ENCODE peak calls at places on chromosomes 16 and 17, in five cellular contexts. F is T-helper 2 cell treated with Interferon-gamma antibody and Interleukin-4, amounts not matched to agents 5 μg/mL and 100 μg/mL, for 36 hours; D is C1 segment of cervical spinal cord; S is CD4-positive, CD25-positive, alpha-beta regulatory T cell; G is GM19239. R is an unnamed sample.

GRCh38 chr17:39671651-39672521 is 3.6 kb downstream of the PNMT start:
- DNase-seq in S (no peak), D (no peak), G (no peak), F (no peak), R (no peak)

GRCh38 chr17:57685499-57686132 is 59.5 kb downstream of the CCDC182 start:
- DNase-seq in D (no peak), S (no peak), G (no peak), F (peak; percentile 2), R (no peak)

GRCh38 chr17:75869282-75870141 is 8.9 kb downstream of the TRIM47 start:
- DNase-seq in D (no peak), S (no peak), F (no peak), G (no peak), R (no peak)

GRCh38 chr17:31581022-31581483 is 189.6 kb downstream of the RAB11FIP4 start:
- DNase-seq in D (no peak), S (no peak), G (no peak), F (no peak), R (no peak)

GRCh38 chr16:7456221-7456620 is 123.6 kb downstream of the RBFOX1 start:
- DNase-seq in G (no peak), F (no peak), S (no peak), D (no peak), R (no peak)

GRCh38 chr17:57636985-57637667 is 108.0 kb downstream of the CCDC182 start:
- DNase-seq in S (no peak), F (no peak), G (no peak), D (no peak), R (no peak)

GRCh38 chr17:2462481-2462880 is 49.2 kb downstream of the METTL16 start:
- DNase-seq in G (no peak), F (no peak), S (no peak), D (no peak), R (no peak)

GRCh38 chr17:50168319-50168718 is 2.5 kb downstream of the SGCA start:
- DNase-seq in D (no peak), S (no peak), G (no peak), F (no peak), R (no peak)

GRCh38 chr17:6162216-6162615 is 92.0 kb downstream of the WSCD1 start:
- DNase-seq in S (no peak), F (no peak), D (no peak), G (no peak), R (no peak)

GRCh38 chr17:81052199-81052997 is 17.4 kb downstream of the BAIAP2 start:
- DNase-seq in F (no peak), S (no peak), G (no peak), D (no peak), R (no peak)

GRCh38 chr16:17461951-17462729 is 8.6 kb downstream of the XYLT1 start:
- DNase-seq in G (no peak), D (no peak), F (no peak), S (no peak), R (no peak)

GRCh38 chr17:75832164-75832651 is 12.0 kb downstream of the UNC13D start:
- DNase-seq in G (no peak), S (peak; percentile 46), F (peak; percentile 22), D (no peak), R (no peak)

GRCh38 chr16:30104492-30104891 is 8.5 kb upstream of the YPEL3 start:
- DNase-seq in D (no peak), F (no peak), S (no peak), G (no peak), R (no peak)

GRCh38 chr16:1749152-1750117 is 21.9 kb downstream of the NME3 start:
- DNase-seq in D (no peak), F (no peak), S (no peak), G (no peak), R (no peak)

GRCh38 chr17:58956997-58957724 is 149.5 kb downstream of the TRIM37 start:
- DNase-seq in S (no peak), F (no peak), G (no peak), D (no peak), R (no peak)

GRCh38 chr17:65370669-65371126 is 190.8 kb downstream of the AXIN2 start:
- DNase-seq in F (no peak), D (no peak), S (no peak), G (no peak), R (no peak)

GRCh38 chr16:2022723-2023097 is 3.1 kb downstream of the NPW start:
- DNase-seq in S (peak; percentile 23), G (no peak), F (no peak), D (no peak), R (peak; percentile 60)

GRCh38 chr16:68760671-68761275 is 23.7 kb downstream of the CDH1 start:
- DNase-seq in G (no peak), D (no peak), F (peak; percentile 76), S (no peak), R (peak; percentile 72)

R was measured in GM13976.